ENCODE peak calls at places on chromosomes 16 and 17, in eight cellular contexts. L is ovary, B is prostate gland, T is tibial nerve, D is stomach, N is spleen, R is HCT116, F is uterus. X is an unnamed sample. For H3K4me1, the result is how much of the 10 kb centered on the place peaks cover.

GRCh38 chr17:82444941-82445521 is 5.5 kb downstream of the CYBC1 start:
- DNase-seq in F (no peak), N (peak), L (no peak), D (peak), T (no peak), R (no peak), B (no peak), X (peak)

GRCh38 chr16:88431651-88432050 is 21.4 kb upstream of the ZFPM1 start:
- DNase-seq in F (no peak), T (no peak), L (no peak), R (no peak), N (no peak), D (no peak), B (no peak), X (no peak)

GRCh38 chr16:10577305-10578202 is 2.8 kb downstream of the EMP2 start:
- DNase-seq in T (no peak), B (no peak), R (no peak), N (no peak), L (peak), D (no peak), F (peak), X (peak)

GRCh38 chr17:72465191-72466024 is 344.6 kb downstream of the SOX9 start:
- DNase-seq in R (peak), T (no peak), N (peak), F (no peak), D (peak), L (no peak), B (no peak), X (peak)

GRCh38 chr17:17935321-17936271 is 36.6 kb downstream of the TOM1L2 start:
- DNase-seq in T (no peak), L (no peak), R (no peak), B (no peak), D (no peak), N (no peak), F (no peak), X (no peak)

GRCh38 chr17:14731591-14731990 is 430.7 kb downstream of the HS3ST3B1 start:
- DNase-seq in T (no peak), F (no peak), B (no peak), N (no peak), R (no peak), L (no peak), D (no peak), X (no peak)

GRCh38 chr16:21608647-21609328 is 9.4 kb downstream of the METTL9 start:
- DNase-seq in N (no peak), F (no peak), T (no peak), D (no peak), L (no peak), B (no peak), R (no peak), X (no peak)

GRCh38 chr16:21194771-21195301 is 16.5 kb downstream of the ZP2 start:
- DNase-seq in D (no peak), T (no peak), B (no peak), N (no peak), F (no peak), L (no peak), R (no peak), X (peak)

GRCh38 chr16:88941933-88942909 is 34.8 kb downstream of the CBFA2T3 start:
- DNase-seq in B (no peak), R (peak), N (peak), D (peak), L (no peak), F (no peak), T (no peak), X (no peak)

GRCh38 chr16:50072730-50073129 is 7.0 kb downstream of the HEATR3 start:
- DNase-seq in N (no peak), T (no peak), L (no peak), D (no peak), R (no peak), B (no peak), F (no peak), X (no peak)

GRCh38 chr17:43878260-43879082 is 28.9 kb downstream of the MPP2 start:
- DNase-seq in B (peak), L (peak), T (peak), D (peak), N (peak), R (peak), F (peak), X (peak)

GRCh38 chr17:55238197-55238930 is 26.4 kb upstream of the HLF start:
- DNase-seq in F (peak), N (peak), T (peak), D (peak), L (peak), R (peak), B (peak), X (peak)

GRCh38 chr16:7423436-7423941 is 90.8 kb downstream of the RBFOX1 start:
- DNase-seq in N (no peak), R (no peak), F (no peak), B (no peak), D (no peak), T (no peak), L (no peak), X (no peak)

GRCh38 chr17:1087381-1088241 is 90.7 kb downstream of the TIMM22 start:
- DNase-seq in B (peak), F (peak), D (peak), L (peak), N (no peak), T (peak), R (no peak), X (peak)

GRCh38 chr16:85613609-85614337 is 651 bp downstream of the GSE1 start:
- DNase-seq in R (no peak), B (peak), F (peak), L (peak), D (peak), N (peak), T (peak), X (peak)

GRCh38 chr17:35082073-35082657 is 18.7 kb upstream of the RFFL start:
- DNase-seq in R (peak), D (no peak), B (no peak), F (no peak), L (no peak), N (no peak), T (no peak), X (no peak)

GRCh38 chr17:41284043-41284442 is 8.5 kb downstream of the KRTAP9-7 start:
- DNase-seq in F (no peak), T (no peak), L (no peak), D (no peak), B (no peak), N (no peak), R (no peak), X (no peak)

GRCh38 chr16:29147710-29148425 is 163.0 kb downstream of the LAT start:
- DNase-seq in T (no peak), D (no peak), B (no peak), N (peak), F (no peak), L (no peak), R (no peak), X (no peak)

GRCh38 chr17:67549787-67550186 is 167.9 kb upstream of the NOL11 start:
- DNase-seq in T (no peak), D (no peak), N (no peak), R (no peak), B (no peak), L (no peak), F (peak), X (peak)

GRCh38 chr17:40528692-40529417 is 27.4 kb upstream of the TNS4 start:
- DNase-seq in T (peak), R (no peak), N (peak), D (no peak), L (no peak), F (no peak), B (no peak), X (no peak)

GRCh38 chr16:56202036-56202435 is 10.7 kb downstream of the GNAO1 start:
- DNase-seq in B (no peak), T (no peak), D (peak), F (no peak), L (no peak), R (no peak), N (no peak), X (no peak)

GRCh38 chr17:70327723-70328122 is 158.4 kb downstream of the KCNJ2 start:
- DNase-seq in D (no peak), R (no peak), T (no peak), L (no peak), B (no peak), N (no peak), F (no peak), X (no peak)

GRCh38 chr16:31874354-31875111 is 926 bp downstream of the ZNF267 start:
- DNase-seq in B (no peak), F (no peak), T (no peak), L (no peak), R (no peak), D (no peak), N (no peak), X (no peak)

DNA sequence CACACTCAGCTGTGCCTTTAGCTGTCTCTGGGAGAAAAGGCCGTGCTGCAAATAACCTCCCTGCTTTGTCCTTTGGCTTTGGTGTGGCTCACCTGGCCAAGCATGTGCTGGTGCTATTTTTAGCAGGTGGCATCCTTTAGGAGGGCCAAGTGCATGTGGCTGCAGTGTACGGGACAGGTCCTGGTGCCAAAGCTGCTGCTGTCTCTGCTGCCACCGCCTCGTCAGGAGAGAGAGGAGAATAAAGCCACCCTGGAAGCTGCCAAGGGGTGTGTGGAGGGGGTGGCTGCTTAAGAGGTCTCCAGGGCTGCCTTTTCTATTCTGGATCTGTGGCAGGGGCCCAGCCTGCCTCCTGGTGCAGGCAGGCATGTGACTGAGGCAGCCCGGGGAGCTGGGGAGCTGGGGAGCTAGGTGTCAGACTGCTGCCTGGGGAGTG is 6.2 kb downstream of the AKAP1 start:
- DNase-seq in L (no peak), T (no peak), R (no peak), F (no peak), D (peak), B (peak), N (no peak), X (peak)
- H3K4me1 ChIP-seq in L (under half), T (under half), R (under half), F (under half), D (half or more), B (under half), N (under half), X (half or more)

DNA sequence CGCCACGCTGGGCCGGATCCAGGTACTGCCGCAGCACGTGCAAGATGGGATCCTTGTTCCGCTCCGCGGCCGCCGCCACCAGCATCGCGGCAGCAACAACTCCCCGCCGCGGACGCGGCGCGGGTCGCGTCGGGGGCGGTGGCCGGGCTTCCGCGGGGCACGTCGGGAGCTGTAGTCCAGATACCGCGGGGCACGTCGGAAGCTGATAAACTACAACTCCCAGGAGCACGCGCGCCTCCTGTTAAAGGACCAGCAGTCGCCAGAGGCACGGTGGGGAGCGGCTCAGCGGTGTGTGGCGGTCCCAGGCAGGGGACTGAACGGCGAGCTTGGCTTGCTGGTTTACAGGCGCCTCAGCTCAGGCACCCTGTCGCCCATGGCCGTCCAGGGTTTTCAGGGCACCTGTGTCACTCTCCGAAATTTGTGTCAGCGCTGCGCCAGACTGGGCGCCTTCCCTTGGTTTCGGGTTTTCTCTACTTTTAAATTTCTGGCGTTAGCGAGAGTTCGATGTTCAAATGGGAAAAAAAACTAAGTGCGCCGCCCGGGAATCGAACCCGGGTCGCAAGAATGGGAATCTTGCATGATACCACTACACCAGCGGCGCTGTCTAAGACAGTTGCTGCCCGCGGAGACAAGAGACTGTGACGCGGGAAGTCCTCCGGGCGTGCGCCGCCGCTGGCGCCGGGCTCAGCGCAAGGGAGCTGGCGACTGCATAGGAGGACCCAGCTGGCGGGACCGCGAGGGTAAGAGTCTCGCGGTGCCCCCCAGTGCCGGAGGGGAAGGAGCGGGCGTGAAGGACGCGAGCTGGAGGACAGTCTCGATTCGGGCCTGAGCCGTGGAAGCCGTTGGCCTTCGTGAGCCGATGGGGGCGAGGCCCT is at the start of gene METTL26:
- DNase-seq in F (peak), N (peak), L (peak), B (peak), D (peak), T (peak), R (peak), X (peak)
- TF ChIP-seq POLR2A in F (peak), N (no peak), L (peak), B (peak), D (no peak), T (peak), R (peak), X (peak)

GRCh38 chr17:27541326-27542023 is 85.2 kb downstream of the KSR1 start:
- DNase-seq in F (no peak), B (no peak), N (peak), D (no peak), L (no peak), R (no peak), T (no peak), X (no peak)
- H3K4me1 ChIP-seq in F (under half), B (under half), N (under half), D (half or more), L (under half), R (under half), T (under half), X (half or more)

DNA sequence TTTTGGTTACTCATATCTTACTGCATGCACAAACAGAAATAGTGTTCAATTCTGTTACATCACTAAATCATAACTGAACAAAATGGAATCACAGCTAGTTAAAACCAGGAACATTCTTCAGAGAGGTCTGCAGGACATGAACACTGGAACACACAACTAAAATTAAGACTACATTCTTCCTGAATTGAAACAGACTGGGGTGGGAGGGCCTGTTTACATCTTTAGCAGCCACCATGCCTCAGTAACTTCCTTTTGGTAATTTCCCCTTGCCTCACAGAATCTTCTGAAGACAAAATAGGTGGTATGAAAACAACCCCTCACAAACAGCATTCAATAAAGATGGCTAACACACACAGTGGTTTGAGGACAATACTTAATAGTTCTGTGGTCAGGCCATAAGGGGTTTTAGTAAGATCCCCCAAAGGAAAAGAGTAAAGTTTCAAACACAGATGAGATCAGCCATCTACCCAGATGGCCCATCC is 6.5 kb downstream of the MARF1 start:
- DNase-seq in F (no peak), D (no peak), N (no peak), T (no peak), B (no peak), R (no peak), L (no peak), X (no peak)
- TF ChIP-seq POLR2A in F (no peak), D (no peak), N (no peak), T (no peak), B (no peak), R (no peak), L (no peak), X (no peak)

GRCh38 chr16:66898933-66899309 is 18.6 kb downstream of the PDP2 start:
- DNase-seq in L (no peak), D (no peak), N (no peak), T (no peak), F (no peak), R (no peak), B (no peak), X (no peak)
- H3K4me1 ChIP-seq in L (under half), D (half or more), N (under half), T (under half), F (under half), R (under half), B (under half), X (half or more)

DNA sequence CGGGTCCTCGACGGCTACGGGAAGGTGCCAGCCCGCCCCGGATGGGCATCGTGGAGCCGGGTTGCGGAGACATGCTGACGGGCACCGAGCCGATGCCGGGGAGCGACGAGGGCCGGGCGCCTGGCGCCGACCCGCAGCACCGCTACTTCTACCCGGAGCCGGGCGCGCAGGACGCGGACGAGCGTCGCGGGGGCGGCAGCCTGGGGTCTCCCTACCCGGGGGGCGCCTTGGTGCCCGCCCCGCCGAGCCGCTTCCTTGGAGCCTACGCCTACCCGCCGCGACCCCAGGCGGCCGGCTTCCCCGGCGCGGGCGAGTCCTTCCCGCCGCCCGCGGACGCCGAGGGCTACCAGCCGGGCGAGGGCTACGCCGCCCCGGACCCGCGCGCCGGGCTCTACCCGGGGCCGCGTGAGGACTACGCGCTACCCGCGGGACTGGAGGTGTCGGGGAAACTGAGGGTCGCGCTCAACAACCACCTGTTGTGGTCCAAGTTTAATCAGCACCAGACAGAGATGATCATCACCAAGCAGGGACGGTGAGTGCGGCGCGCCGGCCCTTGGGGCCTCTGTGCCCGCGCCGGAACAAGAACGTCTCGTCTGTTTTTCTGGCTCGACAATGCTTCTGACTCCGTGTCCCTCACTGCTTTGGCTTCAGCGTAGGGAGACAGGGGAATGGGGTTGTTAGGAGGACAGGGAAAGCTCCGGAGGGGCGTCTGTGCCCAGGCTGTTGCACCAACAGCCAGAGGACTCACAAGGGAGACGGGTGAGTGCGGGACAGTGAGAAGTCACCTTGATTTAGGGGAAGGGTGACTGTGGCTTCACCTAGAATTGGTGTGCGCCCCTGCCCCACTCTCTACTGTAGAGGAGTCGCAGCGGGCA is 615 bp downstream of the TBX21 start:
- DNase-seq in B (no peak), T (no peak), L (peak), D (no peak), F (no peak), R (no peak), N (peak), X (no peak)
- TF ChIP-seq POLR2A in B (no peak), T (no peak), L (no peak), D (no peak), F (no peak), R (no peak), N (no peak), X (no peak)

X was measured in thyroid gland.